ENCODE peak calls at places on chromosomes 2 and 18, in five cellular contexts. One of them, this sample, is unnamed.

GRCh38 chr2:26682155-26682554 is 10.4 kb upstream of the KCNK3 start:
- DNase-seq in MM.1S: no peak
- DNase-seq in heart left ventricle: no peak
- DNase-seq in PC-3: peak; percentile 10
- DNase-seq in esophagus squamous epithelium: no peak
- DNase-seq in this sample: no peak

GRCh38 chr2:40820319-40820718 is 368.4 kb upstream of the SLC8A1 start:
- DNase-seq in MM.1S: no peak
- DNase-seq in heart left ventricle: no peak
- DNase-seq in PC-3: peak; percentile 18
- DNase-seq in esophagus squamous epithelium: no peak
- DNase-seq in this sample: no peak

GRCh38 chr2:122072666-122073065 is 317.2 kb downstream of the TSN start:
- DNase-seq in MM.1S: no peak
- DNase-seq in heart left ventricle: no peak
- DNase-seq in PC-3: no peak
- DNase-seq in esophagus squamous epithelium: no peak
- DNase-seq in this sample: no peak

GRCh38 chr2:123958011-123958410 is 67.1 kb upstream of the CNTNAP5 start:
- DNase-seq in MM.1S: no peak
- DNase-seq in heart left ventricle: no peak
- DNase-seq in PC-3: peak; percentile 74
- DNase-seq in esophagus squamous epithelium: no peak
- DNase-seq in this sample: no peak

GRCh38 chr2:62472321-62472720 is 33.7 kb downstream of the TMEM17 start:
- DNase-seq in MM.1S: no peak
- DNase-seq in heart left ventricle: no peak
- DNase-seq in PC-3: no peak
- DNase-seq in esophagus squamous epithelium: no peak
- DNase-seq in this sample: no peak

GRCh38 chr2:8016688-8017087 is 665.2 kb upstream of the ID2 start:
- DNase-seq in MM.1S: no peak
- DNase-seq in heart left ventricle: no peak
- DNase-seq in PC-3: no peak
- DNase-seq in esophagus squamous epithelium: no peak
- DNase-seq in this sample: no peak

GRCh38 chr18:76908277-76908676 is 85.9 kb downstream of the ZNF236 start:
- DNase-seq in MM.1S: no peak
- DNase-seq in heart left ventricle: no peak
- DNase-seq in PC-3: no peak
- DNase-seq in esophagus squamous epithelium: no peak
- DNase-seq in this sample: no peak

GRCh38 chr2:199439094-199439493 is 18.6 kb downstream of the SATB2 start:
- DNase-seq in MM.1S: no peak
- DNase-seq in heart left ventricle: no peak
- DNase-seq in PC-3: no peak
- DNase-seq in esophagus squamous epithelium: no peak
- DNase-seq in this sample: no peak

GRCh38 chr2:95300391-95300938 is 3.3 kb downstream of the KCNIP3 start:
- DNase-seq in MM.1S: no peak
- DNase-seq in heart left ventricle: no peak
- DNase-seq in PC-3: no peak
- DNase-seq in esophagus squamous epithelium: no peak
- DNase-seq in this sample: peak; percentile 71

GRCh38 chr2:25165992-25166618 is 2.3 kb downstream of the POMC start:
- DNase-seq in MM.1S: peak; percentile 65
- DNase-seq in heart left ventricle: peak; percentile 27
- DNase-seq in PC-3: peak; percentile 53
- DNase-seq in esophagus squamous epithelium: peak; percentile 5
- DNase-seq in this sample: no peak

GRCh38 chr2:186570587-186570986 is 19.3 kb upstream of the ITGAV start:
- DNase-seq in MM.1S: no peak
- DNase-seq in heart left ventricle: no peak
- DNase-seq in PC-3: peak; percentile 55
- DNase-seq in esophagus squamous epithelium: no peak
- DNase-seq in this sample: peak; percentile 90

GRCh38 chr2:143121079-143121478 is 8.1 kb upstream of the ARHGAP15 start:
- DNase-seq in MM.1S: no peak
- DNase-seq in heart left ventricle: no peak
- DNase-seq in PC-3: no peak
- DNase-seq in esophagus squamous epithelium: no peak
- DNase-seq in this sample: no peak

GRCh38 chr18:53560546-53560945 is 663.9 kb downstream of the MBD2 start:
- DNase-seq in MM.1S: no peak
- DNase-seq in heart left ventricle: no peak
- DNase-seq in PC-3: no peak
- DNase-seq in esophagus squamous epithelium: no peak
- DNase-seq in this sample: no peak

GRCh38 chr18:39523281-39523680 is 1957.7 kb upstream of the CELF4 start:
- DNase-seq in MM.1S: no peak
- DNase-seq in heart left ventricle: no peak
- DNase-seq in PC-3: peak; percentile 47
- DNase-seq in esophagus squamous epithelium: no peak
- DNase-seq in this sample: peak; percentile 44

GRCh38 chr2:214481204-214481603 is 70.3 kb downstream of the VWC2L start:
- DNase-seq in MM.1S: peak; percentile 39
- DNase-seq in heart left ventricle: no peak
- DNase-seq in PC-3: no peak
- DNase-seq in esophagus squamous epithelium: no peak
- DNase-seq in this sample: no peak

GRCh38 chr2:110788936-110789335 is 56.6 kb downstream of the ACOXL start:
- DNase-seq in MM.1S: no peak
- DNase-seq in heart left ventricle: no peak
- DNase-seq in PC-3: no peak
- DNase-seq in esophagus squamous epithelium: no peak
- DNase-seq in this sample: no peak

GRCh38 chr2:165634855-165635254 is 159.2 kb downstream of the GALNT3 start:
- DNase-seq in MM.1S: no peak
- DNase-seq in heart left ventricle: peak; percentile 48
- DNase-seq in PC-3: no peak
- DNase-seq in esophagus squamous epithelium: no peak
- DNase-seq in this sample: no peak

GRCh38 chr18:77131652-77132368 is 773 bp downstream of the MBP start:
- DNase-seq in MM.1S: no peak
- DNase-seq in heart left ventricle: peak; percentile 70
- DNase-seq in PC-3: peak; percentile 45
- DNase-seq in esophagus squamous epithelium: no peak
- DNase-seq in this sample: peak; percentile 56

GRCh38 chr2:55401124-55401523 is 18.5 kb downstream of the CCDC88A start:
- DNase-seq in MM.1S: no peak
- DNase-seq in heart left ventricle: no peak
- DNase-seq in PC-3: no peak
- DNase-seq in esophagus squamous epithelium: no peak
- DNase-seq in this sample: no peak

GRCh38 chr2:95382128-95382645 is 20.3 kb upstream of the FAHD2A start:
- DNase-seq in MM.1S: no peak
- DNase-seq in heart left ventricle: no peak
- DNase-seq in PC-3: no peak
- DNase-seq in esophagus squamous epithelium: no peak
- DNase-seq in this sample: no peak

GRCh38 chr2:1977655-1978054 is 233.3 kb upstream of the PXDN start:
- DNase-seq in MM.1S: no peak
- DNase-seq in heart left ventricle: no peak
- DNase-seq in PC-3: no peak
- DNase-seq in esophagus squamous epithelium: no peak
- DNase-seq in this sample: no peak

GRCh38 chr2:67649331-67650071 is 252.4 kb downstream of the ETAA1 start:
- DNase-seq in MM.1S: no peak
- DNase-seq in heart left ventricle: peak; percentile 42
- DNase-seq in PC-3: peak; percentile 25
- DNase-seq in esophagus squamous epithelium: no peak
- DNase-seq in this sample: no peak

GRCh38 chr18:50053142-50053541 is 141.8 kb downstream of the MYO5B start:
- DNase-seq in MM.1S: no peak
- DNase-seq in heart left ventricle: no peak
- DNase-seq in PC-3: no peak
- DNase-seq in esophagus squamous epithelium: no peak
- DNase-seq in this sample: no peak

GRCh38 chr2:169765523-169765922 is 31.9 kb downstream of the KLHL23 start:
- DNase-seq in MM.1S: no peak
- DNase-seq in heart left ventricle: no peak
- DNase-seq in PC-3: peak; percentile 89
- DNase-seq in esophagus squamous epithelium: no peak
- DNase-seq in this sample: peak; percentile 62

GRCh38 chr2:207505728-207506127 is 24.0 kb upstream of the CREB1 start:
- DNase-seq in MM.1S: no peak
- DNase-seq in heart left ventricle: no peak
- DNase-seq in PC-3: peak; percentile 96
- DNase-seq in esophagus squamous epithelium: no peak
- DNase-seq in this sample: peak; percentile 94

DNA sequence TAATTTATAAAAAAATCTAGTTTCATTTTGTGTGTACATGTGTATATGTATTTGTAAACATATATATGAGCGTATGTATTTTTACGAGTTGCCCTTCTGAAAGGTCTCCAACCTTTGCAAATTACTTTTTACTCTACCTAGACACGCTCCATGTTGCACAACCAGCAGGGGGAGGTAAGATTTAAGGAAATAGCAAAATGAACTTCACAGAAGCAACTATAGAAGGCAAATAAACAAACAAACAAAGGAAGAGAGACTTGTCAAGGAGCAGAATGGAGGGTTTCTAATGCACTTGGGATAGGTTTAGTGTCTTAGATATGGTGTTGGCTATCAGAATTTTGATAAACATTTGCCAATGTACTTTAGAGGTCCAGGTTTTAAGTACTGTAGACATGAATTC is 820.5 kb upstream of the POU3F3 start:
- DNase-seq in MM.1S: peak; percentile 49
- DNase-seq in heart left ventricle: no peak
- DNase-seq in PC-3: peak; percentile 36
- DNase-seq in esophagus squamous epithelium: no peak
- DNase-seq in this sample: no peak
- TF ChIP-seq CTCF in MM.1S: peak; percentile 71
- TF ChIP-seq CTCF in heart left ventricle: no peak
- TF ChIP-seq CTCF in PC-3: peak; percentile 68
- TF ChIP-seq CTCF in esophagus squamous epithelium: no peak
- TF ChIP-seq CTCF in this sample: no peak

GRCh38 chr2:118849226-118850170 is 2.0 kb upstream of the EN1 start:
- DNase-seq in MM.1S: no peak
- DNase-seq in heart left ventricle: no peak
- DNase-seq in PC-3: no peak
- DNase-seq in esophagus squamous epithelium: no peak
- DNase-seq in this sample: no peak
- H3K4me3 ChIP-seq in MM.1S: no peak overlapping the region
- H3K4me3 ChIP-seq in heart left ventricle: no peak overlapping the region
- H3K4me3 ChIP-seq in PC-3: no peak overlapping the region
- H3K4me3 ChIP-seq in esophagus squamous epithelium: no peak overlapping the region
- H3K4me3 ChIP-seq in this sample: no peak overlapping the region

GRCh38 chr2:20661028-20661980 is 5.6 kb upstream of the GDF7 start:
- DNase-seq in MM.1S: peak; percentile 70
- DNase-seq in heart left ventricle: peak; percentile 71
- DNase-seq in PC-3: peak; percentile 86
- DNase-seq in esophagus squamous epithelium: no peak
- DNase-seq in this sample: peak; percentile 80
- H3K27me3 ChIP-seq in MM.1S: peaks cover 32% of the 10 kb centered on the region
- H3K27me3 ChIP-seq in heart left ventricle: peaks cover 50% of the 10 kb centered on the region
- H3K27me3 ChIP-seq in PC-3: peaks cover 29% of the 10 kb centered on the region
- H3K27me3 ChIP-seq in esophagus squamous epithelium: peaks cover 19% of the 10 kb centered on the region
- H3K27me3 ChIP-seq in this sample: peaks cover 28% of the 10 kb centered on the region

GRCh38 chr2:168460561-168460960 is 4.5 kb downstream of the CERS6 start:
- DNase-seq in MM.1S: no peak
- DNase-seq in heart left ventricle: no peak
- DNase-seq in PC-3: no peak
- DNase-seq in esophagus squamous epithelium: no peak
- DNase-seq in this sample: no peak

GRCh38 chr2:168461178-168461941 is 5.3 kb downstream of the CERS6 start:
- DNase-seq in MM.1S: no peak
- DNase-seq in heart left ventricle: no peak
- DNase-seq in PC-3: no peak
- DNase-seq in esophagus squamous epithelium: no peak
- DNase-seq in this sample: no peak

GRCh38 chr2:168459256-168459655 is 3.2 kb downstream of the CERS6 start:
- DNase-seq in MM.1S: no peak
- DNase-seq in heart left ventricle: no peak
- DNase-seq in PC-3: no peak
- DNase-seq in esophagus squamous epithelium: no peak
- DNase-seq in this sample: no peak

GRCh38 chr2:168462543-168463045 is 6.5 kb downstream of the CERS6 start:
- DNase-seq in MM.1S: no peak
- DNase-seq in heart left ventricle: no peak
- DNase-seq in PC-3: no peak
- DNase-seq in esophagus squamous epithelium: no peak
- DNase-seq in this sample: no peak

DNA sequence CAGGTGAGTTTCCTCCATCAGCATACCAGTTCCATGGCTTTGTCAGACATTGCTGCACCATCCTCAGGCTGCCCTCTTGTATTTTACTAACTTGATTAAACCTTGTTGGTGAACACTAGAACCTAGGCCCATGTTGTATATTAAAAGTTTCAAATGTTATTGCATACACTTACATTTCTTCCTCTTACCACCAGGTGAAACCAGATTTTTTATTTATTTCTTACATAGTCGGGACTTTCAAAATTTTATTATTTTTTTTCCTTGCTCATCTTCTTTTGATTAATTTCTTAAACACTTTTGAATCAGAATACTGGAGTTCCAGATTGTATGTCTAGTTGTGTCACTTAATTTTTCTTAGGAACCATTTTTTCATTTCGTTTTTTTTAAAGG is 5.9 kb downstream of the CERS6 start:
- DNase-seq in MM.1S: no peak
- DNase-seq in heart left ventricle: no peak
- DNase-seq in PC-3: no peak
- DNase-seq in esophagus squamous epithelium: no peak
- DNase-seq in this sample: no peak
- TF ChIP-seq CTCF in MM.1S: no peak
- TF ChIP-seq CTCF in heart left ventricle: peak; percentile 16
- TF ChIP-seq CTCF in PC-3: peak; percentile 16
- TF ChIP-seq CTCF in esophagus squamous epithelium: no peak
- TF ChIP-seq CTCF in this sample: no peak

GRCh38 chr2:177535968-177536514 is 143.5 kb downstream of the AGPS start:
- DNase-seq in MM.1S: no peak
- DNase-seq in heart left ventricle: no peak
- DNase-seq in PC-3: no peak
- DNase-seq in esophagus squamous epithelium: no peak
- DNase-seq in this sample: no peak

GRCh38 chr2:177540293-177540692 is 147.7 kb downstream of the AGPS start:
- DNase-seq in MM.1S: no peak
- DNase-seq in heart left ventricle: no peak
- DNase-seq in PC-3: no peak
- DNase-seq in esophagus squamous epithelium: no peak
- DNase-seq in this sample: no peak

GRCh38 chr2:177538323-177538722 is 145.8 kb downstream of the AGPS start:
- DNase-seq in MM.1S: no peak
- DNase-seq in heart left ventricle: no peak
- DNase-seq in PC-3: no peak
- DNase-seq in esophagus squamous epithelium: no peak
- DNase-seq in this sample: no peak

GRCh38 chr2:177535000-177535399 is 142.4 kb downstream of the AGPS start:
- DNase-seq in MM.1S: no peak
- DNase-seq in heart left ventricle: no peak
- DNase-seq in PC-3: no peak
- DNase-seq in esophagus squamous epithelium: no peak
- DNase-seq in this sample: no peak

DNA sequence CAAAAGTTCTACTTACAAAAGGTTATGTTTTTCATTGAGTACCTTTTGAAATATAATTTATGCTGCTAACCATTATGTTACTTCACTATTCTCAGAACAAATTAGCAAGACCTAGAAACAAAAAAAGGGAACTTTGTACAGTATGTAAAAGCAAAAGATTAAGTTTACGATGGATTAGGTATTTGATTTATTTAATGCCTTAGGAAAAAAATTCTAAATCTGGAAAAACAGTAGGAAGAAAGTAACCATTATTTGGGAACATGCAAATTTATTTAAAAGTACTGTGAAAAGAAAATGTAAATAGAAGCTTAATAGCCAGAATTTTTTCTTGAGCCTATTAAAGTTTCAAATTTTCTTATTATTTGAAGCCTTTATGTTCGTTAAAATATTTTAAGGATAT is 144.7 kb downstream of the AGPS start:
- DNase-seq in MM.1S: no peak
- DNase-seq in heart left ventricle: no peak
- DNase-seq in PC-3: no peak
- DNase-seq in esophagus squamous epithelium: no peak
- DNase-seq in this sample: no peak
- H3K4me3 ChIP-seq in MM.1S: no peak overlapping the region
- H3K4me3 ChIP-seq in heart left ventricle: no peak overlapping the region
- H3K4me3 ChIP-seq in PC-3: no peak overlapping the region
- H3K4me3 ChIP-seq in esophagus squamous epithelium: no peak overlapping the region
- H3K4me3 ChIP-seq in this sample: no peak overlapping the region